ENCODE peak calls at places on chromosome 19, in ten cellular contexts. X is testis, F is fibroblast of the aortic adventitia, J is heart left ventricle, Q is PC-3, P is mesenchymal stem cell, K is fibroblast of pulmonary artery, I is HCT116, S is mucosa of descending colon, B is mesendoderm. N is an unnamed sample.

GRCh38 chr19:38250821-38251563 is 5.2 kb downstream of the PPP1R14A start:
- DNase-seq in S (peak), I (no peak), P (peak), Q (no peak), B (no peak), K (peak), X (peak), J (peak), F (no peak), N (no peak)

GRCh38 chr19:35461050-35461449 is 13.0 kb downstream of the FFAR2 start:
- DNase-seq in Q (no peak), P (no peak), I (no peak), J (no peak), K (no peak), X (no peak), F (no peak), S (no peak), B (no peak), N (no peak)

GRCh38 chr19:38693380-38694223 is 46.2 kb downstream of the ACTN4 start:
- DNase-seq in B (peak), P (peak), F (peak), I (peak), J (no peak), S (no peak), K (peak), Q (peak), X (no peak), N (peak)

GRCh38 chr19:35005256-35005977 is 5.3 kb downstream of the GRAMD1A start:
- DNase-seq in F (no peak), B (no peak), J (no peak), I (no peak), Q (no peak), S (no peak), P (no peak), K (no peak), X (no peak), N (no peak)

GRCh38 chr19:6241680-6242079 is 38.1 kb downstream of the MLLT1 start:
- DNase-seq in J (no peak), I (no peak), K (no peak), X (peak), F (no peak), B (no peak), S (no peak), P (no peak), Q (no peak), N (peak)

GRCh38 chr19:34502582-34503545 is 21.3 kb downstream of the WTIP start:
- DNase-seq in I (no peak), S (no peak), Q (no peak), X (peak), B (no peak), P (peak), F (peak), J (no peak), K (no peak), N (no peak)

GRCh38 chr19:6020972-6021805 is 43.2 kb upstream of the RANBP3 start:
- DNase-seq in X (no peak), J (no peak), K (no peak), I (no peak), S (peak), P (no peak), B (no peak), Q (peak), F (no peak), N (no peak)

GRCh38 chr19:18894254-18895037 is 1.5 kb downstream of the CERS1 start:
- DNase-seq in S (no peak), Q (no peak), X (peak), I (no peak), K (peak), B (peak), J (no peak), P (no peak), F (peak), N (peak)

GRCh38 chr19:21321996-21322395 is 7.2 kb downstream of the ZNF708 start:
- DNase-seq in P (peak), I (no peak), S (no peak), J (no peak), Q (no peak), X (no peak), F (peak), B (peak), K (peak), N (no peak)

GRCh38 chr19:46303702-46304397 is 7.0 kb downstream of the HIF3A start:
- DNase-seq in I (peak), X (peak), K (peak), J (peak), Q (no peak), P (peak), B (peak), F (no peak), S (peak), N (peak)

GRCh38 chr19:57263244-57263643 is 17.0 kb upstream of the ZNF460 start:
- DNase-seq in X (no peak), F (no peak), I (no peak), Q (no peak), J (no peak), B (no peak), P (no peak), K (no peak), S (no peak), N (no peak)

GRCh38 chr19:48511800-48512503 is at the start of gene LMTK3:
- DNase-seq in Q (peak), J (no peak), F (peak), I (no peak), K (peak), X (peak), P (peak), S (peak), B (peak), N (peak)

GRCh38 chr19:18086590-18087138 is at the start of gene IL12RB1:
- DNase-seq in Q (no peak), P (no peak), F (no peak), J (no peak), I (no peak), X (no peak), B (no peak), K (no peak), S (peak), N (no peak)

GRCh38 chr19:33295621-33296472 is 6.5 kb downstream of the CEBPA start:
- DNase-seq in J (peak), P (no peak), S (no peak), X (no peak), Q (no peak), F (no peak), B (no peak), I (no peak), K (no peak), N (no peak)

GRCh38 chr19:2787115-2787514 is 1.8 kb downstream of the THOP1 start:
- DNase-seq in B (no peak), X (no peak), S (no peak), J (no peak), K (no peak), Q (no peak), P (no peak), I (no peak), F (no peak), N (no peak)
- H3K4me3 ChIP-seq in B (no peak), X (no peak), S (no peak), J (no peak), K (no peak), Q (no peak), P (no peak), I (no peak), F (no peak), N (no peak)

GRCh38 chr19:1068111-1069001 is 1.4 kb downstream of the ARHGAP45 start:
- DNase-seq in F (no peak), B (no peak), P (no peak), I (no peak), Q (no peak), J (peak), K (no peak), S (peak), X (no peak), N (no peak)
- H3K4me3 ChIP-seq in F (no peak), B (no peak), P (no peak), I (peak), Q (peak), J (peak), K (no peak), S (no peak), X (peak), N (no peak)

GRCh38 chr19:49869009-49869483 is 1.7 kb upstream of the PNKP start:
- DNase-seq in Q (no peak), F (no peak), B (no peak), I (no peak), J (no peak), K (no peak), S (no peak), X (no peak), P (no peak), N (no peak)
- H3K4me3 ChIP-seq in Q (peak), F (peak), B (no peak), I (peak), J (peak), K (peak), S (peak), X (peak), P (peak), N (peak)

DNA sequence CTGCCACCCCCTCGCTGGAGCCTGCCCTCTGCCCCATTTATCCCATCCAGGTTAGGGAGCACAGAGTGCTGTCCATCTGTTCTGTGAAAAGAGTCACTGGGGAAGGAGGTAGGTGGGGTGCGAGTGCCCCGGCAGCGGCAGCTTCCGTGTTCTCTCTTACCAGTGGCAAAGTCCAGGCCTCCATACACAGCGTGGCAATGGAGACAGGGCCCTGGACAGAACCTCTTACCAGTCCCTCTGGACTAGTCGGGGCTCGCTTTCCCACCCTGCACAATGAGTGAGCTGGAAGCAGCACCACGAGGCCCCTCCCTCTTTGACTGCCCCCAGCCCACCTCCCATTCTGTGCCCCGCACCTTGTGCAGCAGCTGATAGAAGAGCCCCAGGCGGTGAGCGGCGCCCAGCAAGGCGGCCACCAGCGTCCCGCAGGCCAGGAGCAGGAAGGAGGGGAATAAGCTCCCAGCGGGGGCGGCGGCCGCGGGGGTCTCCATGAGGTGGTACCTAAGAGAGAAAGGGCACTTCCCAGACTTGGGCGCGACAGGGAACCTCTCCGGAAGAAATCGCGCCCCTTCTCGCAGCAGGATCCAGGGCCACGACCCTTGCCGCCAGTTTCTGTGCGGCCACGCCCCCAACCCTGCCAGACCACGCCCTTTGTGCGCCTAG is 17.5 kb downstream of the SYDE1 start:
- DNase-seq in J (peak), Q (no peak), B (no peak), K (no peak), I (no peak), F (no peak), S (peak), X (peak), P (peak), N (no peak)
- H3K4me3 ChIP-seq in J (peak), Q (peak), B (peak), K (peak), I (peak), F (peak), S (peak), X (peak), P (peak), N (peak)

GRCh38 chr19:7905298-7905697 is 1.6 kb downstream of the MAP2K7 start:
- DNase-seq in S (no peak), I (no peak), X (no peak), P (no peak), Q (no peak), F (no peak), K (no peak), J (no peak), B (no peak), N (no peak)

GRCh38 chr19:7907544-7907943 is 3.9 kb downstream of the MAP2K7 start:
- DNase-seq in K (no peak), S (no peak), B (no peak), P (no peak), Q (no peak), J (no peak), X (no peak), I (no peak), F (no peak), N (no peak)

GRCh38 chr19:7907122-7907521 is 3.4 kb downstream of the MAP2K7 start:
- DNase-seq in P (no peak), J (no peak), X (no peak), K (no peak), B (no peak), S (no peak), Q (no peak), F (no peak), I (no peak), N (no peak)

GRCh38 chr19:7904074-7905020 is 670 bp downstream of the MAP2K7 start:
- DNase-seq in X (no peak), J (peak), S (peak), B (peak), P (peak), K (no peak), Q (no peak), I (no peak), F (no peak), N (no peak)

DNA sequence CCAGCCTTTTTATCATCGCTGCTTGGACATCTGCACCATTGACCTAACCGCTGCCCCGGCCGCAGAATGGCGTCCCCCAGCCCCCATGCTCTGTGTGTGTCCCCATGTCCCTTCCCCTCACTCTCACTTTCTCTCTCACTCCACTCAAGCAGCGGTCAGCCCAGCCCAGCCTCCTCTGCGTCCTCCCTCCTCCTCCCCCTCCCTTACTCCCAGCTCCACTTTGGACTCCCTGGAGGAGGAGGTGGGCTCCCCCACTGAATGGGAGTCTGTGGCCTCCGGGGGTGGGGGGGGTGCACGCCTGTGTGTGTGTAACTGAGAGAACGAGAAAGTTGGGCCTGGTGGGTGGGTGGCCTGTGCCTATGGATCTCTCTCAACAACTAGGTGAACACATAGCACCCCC is 2.2 kb downstream of the MAP2K7 start:
- DNase-seq in B (no peak), I (no peak), J (no peak), K (no peak), S (no peak), F (no peak), Q (no peak), P (no peak), X (no peak), N (no peak)
- H3K4me3 ChIP-seq in B (no peak), I (no peak), J (no peak), K (no peak), S (no peak), F (no peak), Q (no peak), P (no peak), X (no peak), N (no peak)

DNA sequence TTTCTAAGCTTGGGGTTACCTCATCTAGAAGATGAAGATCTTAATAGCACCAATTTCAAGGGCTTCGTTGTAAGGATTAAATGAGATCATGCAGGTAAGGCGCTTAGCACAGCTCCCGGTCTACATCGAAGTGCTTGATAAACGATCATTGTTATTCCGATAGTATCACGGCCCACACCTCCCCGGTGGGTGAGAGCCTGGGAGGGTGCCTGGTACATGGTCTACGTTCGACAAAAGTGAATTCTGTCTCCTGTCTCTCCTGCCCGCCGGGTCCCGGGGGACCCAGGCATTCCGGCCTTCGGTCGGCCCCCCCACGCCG is 501 bp upstream of the MYH14 start:
- DNase-seq in J (no peak), B (no peak), I (no peak), S (no peak), K (no peak), X (no peak), P (no peak), F (no peak), Q (no peak), N (no peak)
- H3K4me3 ChIP-seq in J (peak), B (peak), I (peak), S (no peak), K (no peak), X (peak), P (no peak), F (no peak), Q (peak), N (peak)

DNA sequence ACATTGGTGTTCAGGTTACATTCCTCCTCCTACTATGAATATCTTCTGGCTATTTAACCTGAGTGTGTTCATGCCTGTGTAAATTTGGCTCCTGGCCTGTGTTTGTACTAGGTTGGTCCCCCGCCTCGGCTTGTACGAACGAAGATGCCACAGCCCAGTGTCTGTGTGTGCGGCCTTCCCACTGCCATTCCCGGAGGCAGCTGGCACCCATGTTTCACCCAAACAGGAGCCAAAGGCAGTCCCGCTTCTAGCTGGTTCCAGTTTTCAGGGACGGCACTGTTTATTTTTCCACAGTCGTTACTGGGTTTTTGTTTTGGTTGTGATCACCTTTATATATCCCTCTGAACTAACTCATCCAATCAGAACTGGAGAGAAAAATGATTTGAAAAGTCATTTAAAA is 102.5 kb upstream of the ZNF536 start:
- DNase-seq in S (no peak), Q (no peak), K (no peak), B (no peak), X (no peak), P (no peak), J (no peak), F (no peak), I (no peak), N (no peak)
- H3K4me3 ChIP-seq in S (no peak), Q (no peak), K (no peak), B (no peak), X (no peak), P (no peak), J (no peak), F (no peak), I (no peak), N (no peak)

DNA sequence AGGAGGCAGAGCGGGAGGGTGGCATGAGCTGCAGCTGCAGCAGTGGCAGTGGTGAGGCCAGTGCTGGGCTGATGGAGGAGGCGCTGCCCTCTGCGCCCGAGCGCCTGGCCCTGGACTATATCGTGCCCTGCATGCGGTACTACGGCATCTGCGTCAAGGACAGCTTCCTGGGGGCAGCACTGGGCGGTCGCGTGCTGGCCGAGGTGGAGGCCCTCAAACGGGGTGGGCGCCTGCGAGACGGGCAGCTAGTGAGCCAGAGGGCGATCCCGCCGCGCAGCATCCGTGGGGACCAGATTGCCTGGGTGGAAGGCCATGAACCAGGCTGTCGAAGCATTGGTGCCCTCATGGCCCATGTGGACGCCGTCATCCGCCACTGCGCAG is 2.0 kb downstream of the EGLN2 start:
- DNase-seq in B (no peak), K (no peak), I (no peak), J (peak), S (no peak), Q (no peak), P (no peak), F (no peak), X (no peak), N (no peak)
- H3K4me3 ChIP-seq in B (no peak), K (peak), I (no peak), J (peak), S (no peak), Q (no peak), P (peak), F (peak), X (no peak), N (no peak)